ENCODE peak calls at places on chromosomes 12 and 14, in six cellular contexts. D is upper lobe of right lung, E is brain microvascular endothelial cell, W is keratinocyte, N is tibial artery, K is lower lobe of right lung. X is an unnamed sample. For H3K27me3, the result is how much of the 10 kb centered on the place peaks cover.

GRCh38 chr14:48805315-48805714 is 780.9 kb downstream of the RPS29 start:
- DNase-seq in K (peak), N (no peak), D (no peak), W (no peak), E (no peak), X (no peak)

GRCh38 chr12:27844427-27845090 is 64.5 kb upstream of the MANSC4 start:
- DNase-seq in E (no peak), W (no peak), K (no peak), N (no peak), D (no peak), X (no peak)

GRCh38 chr14:101709533-101709881 is 52.0 kb upstream of the PPP2R5C start:
- DNase-seq in N (no peak), E (no peak), W (no peak), D (no peak), K (no peak), X (no peak)

GRCh38 chr14:100524233-100524932 is 62.8 kb downstream of the BEGAIN start:
- DNase-seq in K (no peak), E (no peak), D (peak), W (no peak), N (no peak), X (no peak)

GRCh38 chr14:75559451-75560187 is 18.8 kb upstream of the FLVCR2 start:
- DNase-seq in K (peak), E (no peak), N (no peak), W (peak), D (peak), X (no peak)

GRCh38 chr12:9049520-9050133 is 60.3 kb downstream of the KLRG1 start:
- DNase-seq in K (no peak), N (no peak), E (peak), W (no peak), D (no peak), X (peak)

GRCh38 chr12:49982246-49983229 is 9.8 kb downstream of the AQP6 start:
- DNase-seq in D (no peak), N (no peak), K (no peak), E (no peak), W (no peak), X (no peak)

GRCh38 chr12:43407816-43408645 is 144.0 kb downstream of the ADAMTS20 start:
- DNase-seq in K (no peak), E (peak), D (no peak), N (no peak), W (no peak), X (no peak)

GRCh38 chr14:77543637-77544334 is 45.2 kb upstream of the ISM2 start:
- DNase-seq in N (no peak), W (no peak), E (no peak), D (no peak), K (no peak), X (no peak)

GRCh38 chr14:102775855-102776760 is 1.1 kb upstream of the TRAF3 start:
- DNase-seq in N (peak), D (no peak), W (no peak), E (peak), K (no peak), X (no peak)

GRCh38 chr12:2284321-2284813 is 231.6 kb downstream of the CACNA1C start:
- DNase-seq in N (peak), D (peak), W (no peak), K (no peak), E (peak), X (no peak)

GRCh38 chr14:60195179-60195810 is 30.1 kb upstream of the DHRS7 start:
- DNase-seq in N (no peak), K (no peak), E (no peak), D (no peak), W (no peak), X (no peak)

GRCh38 chr12:76025601-76026575 is 5.7 kb downstream of the PHLDA1 start:
- DNase-seq in E (peak), K (no peak), N (no peak), D (no peak), W (no peak), X (no peak)

GRCh38 chr12:19227880-19228210 is 98.3 kb downstream of the PLEKHA5 start:
- DNase-seq in N (no peak), D (no peak), W (no peak), K (no peak), E (no peak), X (no peak)

GRCh38 chr14:34297786-34298520 is 164.1 kb downstream of the SPTSSA start:
- DNase-seq in E (no peak), W (no peak), K (no peak), D (no peak), N (no peak), X (no peak)

GRCh38 chr12:112418596-112419268 is at the start of gene PTPN11:
- DNase-seq in K (peak), N (peak), W (no peak), E (peak), D (peak), X (no peak)

GRCh38 chr12:54407183-54407905 is 11.7 kb downstream of the ITGA5 start:
- DNase-seq in W (no peak), D (no peak), N (no peak), K (no peak), E (no peak), X (no peak)

GRCh38 chr14:77302926-77303325 is 17.8 kb downstream of the POMT2 start:
- DNase-seq in E (peak), D (no peak), W (peak), N (no peak), K (no peak), X (no peak)

DNA sequence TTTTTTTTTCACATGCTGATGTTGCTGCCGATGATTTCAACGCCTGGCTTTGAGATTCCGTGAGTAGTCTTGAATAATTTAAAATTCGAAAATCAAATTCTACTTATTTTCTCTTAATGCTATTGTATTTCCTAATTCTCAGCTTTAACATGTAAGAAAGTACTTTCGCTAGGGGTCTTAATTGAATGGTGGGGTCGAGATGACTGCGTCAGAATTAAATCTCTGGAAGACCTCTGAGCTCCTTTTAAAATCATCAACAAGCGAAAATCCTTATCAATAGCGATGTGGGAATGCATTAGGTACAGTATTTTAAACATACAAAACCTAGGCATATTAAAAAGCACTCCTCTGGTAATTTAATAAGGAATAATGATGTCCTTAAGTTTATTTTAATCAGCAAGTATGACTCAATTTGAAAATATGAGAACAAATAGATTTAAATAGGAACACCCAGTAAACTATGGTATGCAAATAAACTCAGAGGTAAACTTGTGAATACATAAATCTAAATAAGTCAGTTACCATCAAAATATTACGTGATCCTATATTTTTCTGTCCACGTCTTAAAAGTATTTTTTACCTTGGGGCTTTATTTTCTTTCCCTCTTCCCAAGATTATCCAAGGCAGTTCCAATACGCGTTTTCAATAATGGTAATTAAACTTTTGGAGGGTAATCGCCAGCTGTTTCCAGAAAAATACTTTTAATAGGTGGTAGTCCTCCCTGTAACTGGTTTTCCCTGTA is 1.4 kb downstream of the FOXA1 start:
- DNase-seq in E (no peak), W (no peak), D (no peak), N (no peak), K (no peak), X (no peak)
- H3K27me3 ChIP-seq in E (half or more), W (half or more), D (half or more), N (under half), K (half or more), X (half or more)

GRCh38 chr14:104770851-104771272 is 17.9 kb downstream of the SIVA1 start:
- DNase-seq in W (no peak), D (no peak), N (no peak), K (no peak), E (no peak), X (no peak)

GRCh38 chr14:104770072-104770579 is 17.2 kb downstream of the SIVA1 start:
- DNase-seq in K (no peak), W (no peak), N (no peak), D (no peak), E (no peak), X (no peak)

GRCh38 chr14:104768437-104769323 is 15.7 kb downstream of the SIVA1 start:
- DNase-seq in E (peak), W (no peak), N (peak), K (peak), D (peak), X (peak)

GRCh38 chr14:104771374-104771773 is 18.4 kb downstream of the SIVA1 start:
- DNase-seq in W (no peak), N (no peak), K (no peak), D (no peak), E (no peak), X (no peak)

GRCh38 chr14:104769324-104770071 is 16.6 kb downstream of the SIVA1 start:
- DNase-seq in E (no peak), K (no peak), N (no peak), W (no peak), D (no peak), X (no peak)
- H3K4me3 ChIP-seq in E (no peak), K (no peak), N (no peak), W (no peak), D (no peak), X (no peak)

GRCh38 chr14:28770574-28770973 is 4.0 kb downstream of the FOXG1 start:
- DNase-seq in E (no peak), W (no peak), K (no peak), N (no peak), D (no peak), X (no peak)
- H3K27me3 ChIP-seq in E (under half), W (half or more), K (half or more), N (under half), D (half or more), X (half or more)

DNA sequence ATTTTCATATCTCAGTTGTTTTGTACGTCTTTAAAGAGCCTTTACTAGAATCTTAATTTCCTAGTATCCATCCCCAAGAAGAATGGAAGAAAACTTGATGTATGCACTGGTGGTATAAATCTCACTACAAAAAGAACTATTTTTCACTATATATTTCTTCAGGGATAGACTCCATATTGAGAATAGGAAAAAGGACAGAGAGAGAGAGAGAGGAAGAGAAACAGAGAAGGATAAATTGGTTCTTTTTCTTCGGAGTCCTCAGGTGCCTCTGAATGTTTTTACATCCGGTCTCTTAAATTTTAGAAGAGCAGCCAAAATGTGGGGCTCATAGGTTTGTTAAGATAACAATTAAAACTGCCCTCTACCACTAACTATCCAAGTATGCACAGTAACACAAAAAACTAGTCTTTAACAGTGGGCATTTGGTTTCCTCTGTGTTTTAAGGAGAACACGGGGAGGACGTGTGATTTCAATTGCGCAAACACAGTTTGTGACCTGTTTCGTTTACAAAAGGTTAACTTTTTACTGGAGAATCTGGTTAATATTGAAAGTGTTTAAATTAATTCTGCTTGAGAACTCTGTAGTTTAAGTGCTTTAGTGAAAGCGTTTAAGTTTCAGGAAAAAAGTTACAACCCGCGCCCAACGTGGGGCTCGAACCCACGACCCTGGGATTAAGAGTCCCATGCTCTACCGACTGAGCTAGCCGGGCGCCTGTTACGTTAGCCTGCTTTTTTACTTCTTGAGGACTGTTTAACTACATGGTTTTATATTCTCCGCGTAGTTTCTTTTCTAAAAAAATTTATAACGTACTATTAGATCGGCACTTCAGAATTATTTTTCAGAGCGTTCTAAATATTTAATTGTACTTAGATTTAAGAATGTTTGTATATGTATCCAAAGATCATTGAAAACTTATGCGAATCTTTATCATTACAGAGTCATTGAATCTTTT is 5.1 kb upstream of the PSMA3 start:
- DNase-seq in N (peak), K (peak), W (no peak), E (peak), D (peak), X (no peak)
- H3K4me3 ChIP-seq in N (peak), K (peak), W (peak), E (peak), D (peak), X (peak)

GRCh38 chr12:34354239-34355200 is 332.2 kb downstream of the ALG10 start:
- DNase-seq in E (no peak), K (no peak), D (no peak), N (no peak), W (no peak), X (no peak)
- H3K27me3 ChIP-seq in E (under half), K (under half), D (under half), N (under half), W (under half), X (under half)

GRCh38 chr12:51342416-51342815 is 4.1 kb downstream of the CELA1 start:
- DNase-seq in N (no peak), D (no peak), W (no peak), E (no peak), K (no peak), X (no peak)
- H3K4me3 ChIP-seq in N (no peak), D (no peak), W (no peak), E (no peak), K (no peak), X (no peak)

GRCh38 chr12:57620245-57620935 is 9.2 kb downstream of the ARHGEF25 start:
- DNase-seq in N (no peak), W (no peak), K (no peak), D (no peak), E (no peak), X (no peak)

GRCh38 chr12:57619434-57620244 is 8.4 kb downstream of the ARHGEF25 start:
- DNase-seq in D (peak), W (no peak), N (no peak), E (no peak), K (no peak), X (no peak)

GRCh38 chr12:57620936-57621496 is 9.8 kb downstream of the ARHGEF25 start:
- DNase-seq in K (no peak), D (no peak), N (no peak), E (no peak), W (no peak), X (no peak)

GRCh38 chr12:57617942-57618341 is 6.7 kb downstream of the ARHGEF25 start:
- DNase-seq in E (no peak), N (no peak), W (no peak), D (no peak), K (no peak), X (no peak)

GRCh38 chr12:57618966-57619433 is 7.8 kb downstream of the ARHGEF25 start:
- DNase-seq in K (no peak), D (no peak), W (no peak), E (no peak), N (no peak), X (no peak)
- H3K27me3 ChIP-seq in K (half or more), D (half or more), W (half or more), E (under half), N (under half), X (under half)

GRCh38 chr14:51648296-51648695 is 3.4 kb upstream of the FRMD6 start:
- DNase-seq in N (no peak), D (no peak), W (no peak), E (no peak), K (no peak), X (no peak)
- H3K4me3 ChIP-seq in N (no peak), D (no peak), W (no peak), E (no peak), K (no peak), X (no peak)